ENCODE peak calls at places on chromosomes 3 and 15, in five cellular contexts. G, D, Q, H and P are unnamed samples.

GRCh38 chr3:24060055-24060454 is 115.0 kb downstream of the NR1D2 start:
- DNase-seq in G (no peak), D (peak), Q (no peak), H (no peak), P (peak)

GRCh38 chr3:179695672-179696313 is 43.0 kb downstream of the USP13 start:
- DNase-seq in G (no peak), D (no peak), Q (no peak), H (no peak), P (no peak)

GRCh38 chr3:44772099-44772442 is 10.5 kb downstream of the KIF15 start:
- DNase-seq in G (no peak), D (peak), Q (no peak), H (no peak), P (no peak)

GRCh38 chr3:49703443-49703927 is 14.1 kb downstream of the RNF123 start:
- DNase-seq in G (peak), D (peak), Q (peak), H (peak), P (peak)

GRCh38 chr3:180036678-180037455 is at the start of gene PEX5L:
- DNase-seq in G (peak), D (peak), Q (no peak), H (peak), P (peak)

GRCh38 chr15:48592221-48592731 is 53.2 kb downstream of the FBN1 start:
- DNase-seq in G (no peak), D (no peak), Q (no peak), H (no peak), P (peak)

GRCh38 chr15:68816795-68817303 is 3.8 kb downstream of the ANP32A start:
- DNase-seq in G (no peak), D (no peak), Q (no peak), H (no peak), P (peak)

GRCh38 chr15:79539426-79539825 is 107.3 kb downstream of the MINAR1 start:
- DNase-seq in G (no peak), D (no peak), Q (no peak), H (no peak), P (peak)

GRCh38 chr3:152909180-152909883 is 74.4 kb downstream of the P2RY1 start:
- DNase-seq in G (no peak), D (no peak), Q (no peak), H (no peak), P (peak)

GRCh38 chr15:22904736-22905135 is 66.3 kb downstream of the NIPA2 start:
- DNase-seq in G (no peak), D (no peak), Q (no peak), H (peak), P (no peak)

GRCh38 chr3:134708671-134709070 is 57.8 kb upstream of the KY start:
- DNase-seq in G (no peak), D (no peak), Q (no peak), H (no peak), P (peak)

GRCh38 chr15:70788114-70789049 is 25.0 kb upstream of the UACA start:
- DNase-seq in G (no peak), D (no peak), Q (no peak), H (no peak), P (peak)

GRCh38 chr3:52237659-52238172 is 1.2 kb downstream of the TWF2 start:
- DNase-seq in G (peak), D (no peak), Q (no peak), H (peak), P (peak)

GRCh38 chr15:92924216-92924615 is 24.1 kb downstream of the CHD2 start:
- DNase-seq in G (no peak), D (no peak), Q (no peak), H (no peak), P (no peak)

GRCh38 chr3:161851941-161852566 is 355.4 kb downstream of the OTOL1 start:
- DNase-seq in G (peak), D (peak), Q (no peak), H (peak), P (peak)

GRCh38 chr15:78396976-78397375 is 41.0 kb upstream of the IREB2 start:
- DNase-seq in G (peak), D (no peak), Q (no peak), H (peak), P (peak)

GRCh38 chr15:62950455-62950854 is 92.1 kb upstream of the TPM1 start:
- DNase-seq in G (no peak), D (no peak), Q (peak), H (no peak), P (no peak)

GRCh38 chr15:87929835-87930234 is 326.7 kb downstream of the NTRK3 start:
- DNase-seq in G (no peak), D (no peak), Q (no peak), H (no peak), P (no peak)

GRCh38 chr3:184778426-184779332 is 33.3 kb upstream of the VPS8 start:
- DNase-seq in G (no peak), D (no peak), Q (no peak), H (no peak), P (no peak)

GRCh38 chr15:95709959-95710695 is 620.4 kb upstream of the NR2F2 start:
- DNase-seq in G (no peak), D (no peak), Q (no peak), H (no peak), P (no peak)

GRCh38 chr15:40276927-40277326 is 5.9 kb downstream of the ANKRD63 start:
- DNase-seq in G (no peak), D (no peak), Q (no peak), H (no peak), P (no peak)

GRCh38 chr3:58630081-58630709 is 36.4 kb downstream of the FAM3D start:
- DNase-seq in G (peak), D (peak), Q (peak), H (no peak), P (peak)

GRCh38 chr3:137469263-137469662 is 294.9 kb upstream of the SOX14 start:
- DNase-seq in G (no peak), D (no peak), Q (no peak), H (no peak), P (no peak)

GRCh38 chr3:187989458-187990153 is 164.4 kb upstream of the LPP start:
- DNase-seq in G (no peak), D (peak), Q (no peak), H (no peak), P (no peak)

GRCh38 chr3:14462738-14463137 is 60.3 kb downstream of the SLC6A6 start:
- DNase-seq in G (no peak), D (no peak), Q (no peak), H (no peak), P (no peak)

GRCh38 chr15:94671845-94672524 is 440.6 kb downstream of the MCTP2 start:
- DNase-seq in G (no peak), D (peak), Q (no peak), H (no peak), P (peak)

GRCh38 chr3:51295625-51296024 is 89.5 kb upstream of the MANF start:
- DNase-seq in G (no peak), D (no peak), Q (no peak), H (no peak), P (no peak)

GRCh38 chr3:30890907-30891306 is 3.6 kb downstream of the GADL1 start:
- DNase-seq in G (no peak), D (no peak), Q (no peak), H (no peak), P (no peak)
- H3K27ac ChIP-seq in G (no peak), D (no peak), Q (no peak), H (no peak), P (no peak)

GRCh38 chr3:25495726-25496125 is 67.7 kb downstream of the RARB start:
- DNase-seq in G (no peak), D (no peak), Q (no peak), H (no peak), P (no peak)

GRCh38 chr3:25495304-25495703 is 67.2 kb downstream of the RARB start:
- DNase-seq in G (no peak), D (no peak), Q (no peak), H (no peak), P (no peak)

GRCh38 chr3:25493786-25494185 is 65.7 kb downstream of the RARB start:
- DNase-seq in G (no peak), D (no peak), Q (no peak), H (no peak), P (peak)

GRCh38 chr3:25489858-25490591 is 62.0 kb downstream of the RARB start:
- DNase-seq in G (no peak), D (no peak), Q (no peak), H (no peak), P (no peak)

DNA sequence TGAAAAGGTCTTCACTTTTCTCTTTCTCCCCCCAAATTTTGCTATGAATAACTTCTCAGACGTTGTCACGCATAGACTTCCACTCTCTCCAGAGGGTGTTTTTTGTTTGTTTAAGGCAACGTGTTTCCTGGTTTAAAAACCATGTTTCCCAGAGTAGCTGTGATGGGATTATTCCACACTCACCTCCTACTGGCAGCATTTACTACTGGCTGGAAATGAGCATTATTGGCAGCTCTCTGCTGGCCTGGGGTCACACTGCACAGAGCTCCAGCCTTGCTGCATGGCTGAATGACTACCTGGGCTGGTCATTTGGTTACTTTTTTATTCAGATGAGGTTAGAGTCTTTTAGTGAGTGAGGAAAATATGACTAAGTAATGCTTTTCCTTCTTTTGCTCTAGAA is 65.2 kb downstream of the RARB start:
- DNase-seq in G (no peak), D (no peak), Q (no peak), H (no peak), P (peak)
- H3K27ac ChIP-seq in G (no peak), D (no peak), Q (no peak), H (no peak), P (no peak)

DNA sequence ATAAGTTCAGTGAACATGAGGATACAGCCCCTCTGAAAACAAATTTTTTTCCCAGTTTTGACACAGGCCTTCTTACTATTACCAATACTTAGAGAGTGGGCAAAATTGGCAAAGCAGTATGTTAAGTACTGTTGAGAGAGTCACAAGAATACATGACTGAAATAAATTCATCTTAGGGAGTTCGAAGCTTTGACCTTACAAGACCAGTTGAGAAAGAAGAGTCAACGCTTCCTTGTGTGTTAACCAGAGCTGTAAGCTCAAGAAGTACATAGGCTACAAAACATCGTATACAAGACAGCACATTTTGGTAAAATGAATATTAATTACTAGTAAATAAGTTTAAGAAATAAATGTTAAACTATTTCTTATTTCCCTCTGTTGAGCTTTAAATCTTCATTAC is 164.4 kb upstream of the RORA start:
- DNase-seq in G (no peak), D (no peak), Q (no peak), H (no peak), P (no peak)
- H3K27ac ChIP-seq in G (peak), D (no peak), Q (no peak), H (no peak), P (no peak)

GRCh38 chr15:64645995-64646394 is 129.4 kb downstream of the RBPMS2 start:
- DNase-seq in G (no peak), D (no peak), Q (no peak), H (no peak), P (no peak)

GRCh38 chr15:64651573-64652260 is 123.7 kb downstream of the RBPMS2 start:
- DNase-seq in G (peak), D (no peak), Q (peak), H (no peak), P (no peak)

GRCh38 chr15:64642875-64643274 is 132.5 kb downstream of the RBPMS2 start:
- DNase-seq in G (no peak), D (no peak), Q (no peak), H (no peak), P (no peak)

GRCh38 chr15:64643685-64644084 is 131.7 kb downstream of the RBPMS2 start:
- DNase-seq in G (no peak), D (no peak), Q (no peak), H (no peak), P (no peak)

GRCh38 chr15:64647367-64647766 is 128.0 kb downstream of the RBPMS2 start:
- DNase-seq in G (no peak), D (no peak), Q (no peak), H (no peak), P (no peak)
- H3K27ac ChIP-seq in G (no peak), D (no peak), Q (no peak), H (no peak), P (no peak)

DNA sequence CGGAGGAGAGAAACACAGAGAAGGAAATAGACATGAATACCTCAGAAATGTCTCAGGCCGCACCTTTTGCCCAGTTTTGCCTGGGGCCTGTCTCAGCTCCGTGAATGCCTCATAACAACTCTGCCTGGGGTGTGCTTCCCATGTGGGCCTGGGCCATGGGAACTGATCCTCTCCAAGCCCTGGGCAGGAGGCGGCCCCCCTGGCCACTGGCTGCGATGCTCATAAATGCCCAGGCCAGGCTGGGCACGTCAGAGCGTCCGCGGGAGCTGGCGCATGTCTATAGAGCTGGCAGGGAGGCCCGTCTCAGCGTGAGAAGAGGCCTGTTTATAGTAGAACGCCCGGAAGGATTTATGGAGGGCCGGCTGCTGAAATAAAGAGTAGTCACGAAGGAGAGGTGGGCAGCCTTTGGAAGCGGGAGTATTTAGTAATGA is 86.0 kb upstream of the IGF1R start:
- DNase-seq in G (no peak), D (no peak), Q (no peak), H (no peak), P (no peak)
- H3K27ac ChIP-seq in G (no peak), D (no peak), Q (no peak), H (no peak), P (no peak)